ENCODE peak calls at places on chromosomes 16 and 17, in nine cellular contexts. One of them, this sample, is unnamed.
A peak's percentile ranks its signal among the peaks of the same experiment; 100 is the strongest.

GRCh38 chr17:5419959-5420653 is at the start of gene RPAIN:
- DNase-seq in colonic mucosa: peak; percentile 93
- DNase-seq in ovary: peak; percentile 85
- DNase-seq in lower leg skin: peak; percentile 97
- DNase-seq in gastrocnemius medialis: peak; percentile 87
- DNase-seq in transverse colon: peak; percentile 91
- DNase-seq in tibial nerve: peak; percentile 76
- DNase-seq in kidney epithelial cell: peak; percentile 61
- DNase-seq in AG04449: no peak
- DNase-seq in this sample: peak; percentile 87

GRCh38 chr17:45222273-45222993 is 748 bp downstream of the FMNL1 start:
- DNase-seq in AG04449: no peak
- DNase-seq in tibial nerve: no peak
- DNase-seq in transverse colon: no peak
- DNase-seq in ovary: no peak
- DNase-seq in kidney epithelial cell: no peak
- DNase-seq in lower leg skin: peak; percentile 89
- DNase-seq in gastrocnemius medialis: no peak
- DNase-seq in colonic mucosa: peak; percentile 24
- DNase-seq in this sample: no peak

GRCh38 chr17:56699186-56699895 is 105.8 kb downstream of the NOG start:
- DNase-seq in AG04449: peak; percentile 93
- DNase-seq in kidney epithelial cell: peak; percentile 99
- DNase-seq in ovary: no peak
- DNase-seq in gastrocnemius medialis: peak; percentile 38
- DNase-seq in transverse colon: peak; percentile 39
- DNase-seq in tibial nerve: no peak
- DNase-seq in colonic mucosa: peak; percentile 32
- DNase-seq in lower leg skin: peak; percentile 90
- DNase-seq in this sample: peak; percentile 80

GRCh38 chr17:65261682-65262636 is 124.8 kb downstream of the RGS9 start:
- DNase-seq in transverse colon: no peak
- DNase-seq in ovary: no peak
- DNase-seq in tibial nerve: no peak
- DNase-seq in kidney epithelial cell: no peak
- DNase-seq in colonic mucosa: no peak
- DNase-seq in lower leg skin: peak; percentile 4
- DNase-seq in gastrocnemius medialis: no peak
- DNase-seq in AG04449: no peak
- DNase-seq in this sample: peak; percentile 63

GRCh38 chr16:66510711-66511614 is 39.0 kb downstream of the TK2 start:
- DNase-seq in kidney epithelial cell: no peak
- DNase-seq in ovary: peak; percentile 73
- DNase-seq in lower leg skin: peak; percentile 87
- DNase-seq in gastrocnemius medialis: no peak
- DNase-seq in tibial nerve: no peak
- DNase-seq in colonic mucosa: no peak
- DNase-seq in transverse colon: no peak
- DNase-seq in AG04449: no peak
- DNase-seq in this sample: no peak

GRCh38 chr17:7432296-7432695 is 2.9 kb upstream of the TMEM102 start:
- DNase-seq in tibial nerve: no peak
- DNase-seq in gastrocnemius medialis: no peak
- DNase-seq in lower leg skin: no peak
- DNase-seq in colonic mucosa: no peak
- DNase-seq in kidney epithelial cell: no peak
- DNase-seq in ovary: no peak
- DNase-seq in transverse colon: no peak
- DNase-seq in AG04449: no peak
- DNase-seq in this sample: no peak

GRCh38 chr17:38350035-38350434 is 1.6 kb upstream of the SOCS7 start:
- DNase-seq in ovary: no peak
- DNase-seq in lower leg skin: no peak
- DNase-seq in transverse colon: no peak
- DNase-seq in AG04449: no peak
- DNase-seq in colonic mucosa: no peak
- DNase-seq in kidney epithelial cell: no peak
- DNase-seq in gastrocnemius medialis: no peak
- DNase-seq in tibial nerve: no peak
- DNase-seq in this sample: no peak

GRCh38 chr17:48615212-48615962 is at the start of gene HOXB8:
- DNase-seq in ovary: no peak
- DNase-seq in AG04449: no peak
- DNase-seq in transverse colon: no peak
- DNase-seq in kidney epithelial cell: no peak
- DNase-seq in colonic mucosa: no peak
- DNase-seq in tibial nerve: no peak
- DNase-seq in lower leg skin: no peak
- DNase-seq in gastrocnemius medialis: no peak
- DNase-seq in this sample: no peak

GRCh38 chr16:86520317-86521210 is 10.2 kb downstream of the FOXF1 start:
- DNase-seq in transverse colon: no peak
- DNase-seq in kidney epithelial cell: no peak
- DNase-seq in colonic mucosa: no peak
- DNase-seq in ovary: no peak
- DNase-seq in gastrocnemius medialis: no peak
- DNase-seq in AG04449: no peak
- DNase-seq in lower leg skin: no peak
- DNase-seq in tibial nerve: no peak
- DNase-seq in this sample: no peak

GRCh38 chr17:79632432-79632735 is 21.5 kb upstream of the RBFOX3 start:
- DNase-seq in ovary: no peak
- DNase-seq in lower leg skin: peak; percentile 48
- DNase-seq in AG04449: no peak
- DNase-seq in kidney epithelial cell: no peak
- DNase-seq in gastrocnemius medialis: no peak
- DNase-seq in tibial nerve: no peak
- DNase-seq in colonic mucosa: no peak
- DNase-seq in transverse colon: peak; percentile 1
- DNase-seq in this sample: no peak

GRCh38 chr17:40109471-40109824 is 9.1 kb upstream of the NR1D1 start:
- DNase-seq in lower leg skin: no peak
- DNase-seq in ovary: no peak
- DNase-seq in kidney epithelial cell: no peak
- DNase-seq in AG04449: no peak
- DNase-seq in transverse colon: no peak
- DNase-seq in colonic mucosa: no peak
- DNase-seq in gastrocnemius medialis: no peak
- DNase-seq in tibial nerve: no peak
- DNase-seq in this sample: no peak
- TF ChIP-seq CTCF in lower leg skin: no peak
- TF ChIP-seq CTCF in ovary: no peak
- TF ChIP-seq CTCF in kidney epithelial cell: peak; percentile 6
- TF ChIP-seq CTCF in AG04449: no peak
- TF ChIP-seq CTCF in transverse colon: no peak
- TF ChIP-seq CTCF in colonic mucosa: no peak
- TF ChIP-seq CTCF in gastrocnemius medialis: no peak
- TF ChIP-seq CTCF in tibial nerve: no peak
- TF ChIP-seq CTCF in this sample: peak; percentile 23

GRCh38 chr16:87963400-87963799 is 12.2 kb downstream of the BANP start:
- DNase-seq in tibial nerve: no peak
- DNase-seq in ovary: no peak
- DNase-seq in colonic mucosa: no peak
- DNase-seq in gastrocnemius medialis: no peak
- DNase-seq in AG04449: no peak
- DNase-seq in lower leg skin: no peak
- DNase-seq in transverse colon: no peak
- DNase-seq in kidney epithelial cell: peak; percentile 34
- DNase-seq in this sample: peak; percentile 91

GRCh38 chr16:87959391-87959968 is 8.2 kb downstream of the BANP start:
- DNase-seq in lower leg skin: no peak
- DNase-seq in tibial nerve: no peak
- DNase-seq in AG04449: no peak
- DNase-seq in transverse colon: no peak
- DNase-seq in colonic mucosa: no peak
- DNase-seq in gastrocnemius medialis: no peak
- DNase-seq in ovary: no peak
- DNase-seq in kidney epithelial cell: no peak
- DNase-seq in this sample: no peak

GRCh38 chr16:87964049-87964448 is 12.8 kb downstream of the BANP start:
- DNase-seq in colonic mucosa: no peak
- DNase-seq in tibial nerve: no peak
- DNase-seq in gastrocnemius medialis: no peak
- DNase-seq in transverse colon: no peak
- DNase-seq in ovary: no peak
- DNase-seq in AG04449: no peak
- DNase-seq in lower leg skin: no peak
- DNase-seq in kidney epithelial cell: no peak
- DNase-seq in this sample: no peak

GRCh38 chr16:87958632-87959031 is 7.4 kb downstream of the BANP start:
- DNase-seq in ovary: no peak
- DNase-seq in AG04449: no peak
- DNase-seq in gastrocnemius medialis: no peak
- DNase-seq in lower leg skin: no peak
- DNase-seq in transverse colon: no peak
- DNase-seq in tibial nerve: no peak
- DNase-seq in colonic mucosa: no peak
- DNase-seq in kidney epithelial cell: no peak
- DNase-seq in this sample: no peak

GRCh38 chr16:87960851-87961250 is 9.6 kb downstream of the BANP start:
- DNase-seq in lower leg skin: no peak
- DNase-seq in colonic mucosa: no peak
- DNase-seq in gastrocnemius medialis: no peak
- DNase-seq in transverse colon: no peak
- DNase-seq in kidney epithelial cell: no peak
- DNase-seq in ovary: no peak
- DNase-seq in tibial nerve: no peak
- DNase-seq in AG04449: no peak
- DNase-seq in this sample: no peak
- H3K4me3 ChIP-seq in lower leg skin: no peak overlapping the region
- H3K4me3 ChIP-seq in colonic mucosa: no peak overlapping the region
- H3K4me3 ChIP-seq in gastrocnemius medialis: no peak overlapping the region
- H3K4me3 ChIP-seq in transverse colon: no peak overlapping the region
- H3K4me3 ChIP-seq in kidney epithelial cell: no peak overlapping the region
- H3K4me3 ChIP-seq in ovary: no peak overlapping the region
- H3K4me3 ChIP-seq in tibial nerve: no peak overlapping the region
- H3K4me3 ChIP-seq in AG04449: no peak overlapping the region
- H3K4me3 ChIP-seq in this sample: no peak overlapping the region

DNA sequence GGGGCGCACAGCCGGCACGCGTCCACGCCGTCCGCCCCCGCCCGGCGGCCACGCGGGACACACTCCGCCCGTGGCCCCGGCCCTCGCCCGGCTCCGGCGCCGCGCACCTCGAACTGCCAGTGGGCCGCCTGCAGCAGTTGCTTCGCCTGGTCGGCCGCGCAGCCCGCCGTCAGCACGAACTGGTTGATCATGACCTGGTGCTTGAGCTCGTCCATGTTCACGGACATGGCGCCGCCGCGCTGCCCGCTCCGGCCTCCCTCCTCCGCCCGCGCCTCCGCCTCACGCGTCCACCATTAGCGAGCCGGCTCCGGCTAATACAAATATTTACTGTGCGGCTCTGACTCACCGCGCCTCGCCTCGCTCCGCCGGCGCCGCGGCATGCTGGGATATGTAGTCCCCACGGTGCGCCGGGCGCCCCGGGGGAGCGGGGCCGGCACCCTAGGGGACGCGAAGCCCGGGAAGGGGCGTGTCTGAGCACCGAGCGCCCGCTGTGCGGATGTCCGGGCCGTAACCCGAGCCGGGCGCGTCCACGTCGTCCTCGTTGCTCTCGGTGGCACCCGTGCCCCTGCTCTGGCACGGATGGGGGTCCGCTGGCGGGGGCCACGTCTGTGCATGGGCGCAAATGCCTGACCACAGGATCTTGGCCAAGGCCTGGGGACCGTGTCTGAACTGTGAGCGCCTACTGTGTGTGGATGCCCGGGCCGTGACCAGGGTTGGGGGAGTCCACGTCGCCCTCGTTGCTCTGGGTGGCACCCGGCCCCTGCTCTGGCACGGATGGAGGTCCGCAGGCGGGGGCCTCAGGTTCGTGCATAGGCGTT is at the start of gene UBALD1:
- DNase-seq in lower leg skin: peak; percentile 96
- DNase-seq in tibial nerve: peak; percentile 71
- DNase-seq in AG04449: no peak
- DNase-seq in gastrocnemius medialis: peak; percentile 87
- DNase-seq in ovary: peak; percentile 85
- DNase-seq in colonic mucosa: peak; percentile 89
- DNase-seq in transverse colon: peak; percentile 91
- DNase-seq in kidney epithelial cell: peak; percentile 49
- DNase-seq in this sample: peak; percentile 90
- TF ChIP-seq CTCF in lower leg skin: no peak
- TF ChIP-seq CTCF in tibial nerve: peak; percentile 37
- TF ChIP-seq CTCF in AG04449: no peak
- TF ChIP-seq CTCF in gastrocnemius medialis: no peak
- TF ChIP-seq CTCF in ovary: no peak
- TF ChIP-seq CTCF in colonic mucosa: no peak
- TF ChIP-seq CTCF in transverse colon: no peak
- TF ChIP-seq CTCF in kidney epithelial cell: no peak
- TF ChIP-seq CTCF in this sample: no peak

DNA sequence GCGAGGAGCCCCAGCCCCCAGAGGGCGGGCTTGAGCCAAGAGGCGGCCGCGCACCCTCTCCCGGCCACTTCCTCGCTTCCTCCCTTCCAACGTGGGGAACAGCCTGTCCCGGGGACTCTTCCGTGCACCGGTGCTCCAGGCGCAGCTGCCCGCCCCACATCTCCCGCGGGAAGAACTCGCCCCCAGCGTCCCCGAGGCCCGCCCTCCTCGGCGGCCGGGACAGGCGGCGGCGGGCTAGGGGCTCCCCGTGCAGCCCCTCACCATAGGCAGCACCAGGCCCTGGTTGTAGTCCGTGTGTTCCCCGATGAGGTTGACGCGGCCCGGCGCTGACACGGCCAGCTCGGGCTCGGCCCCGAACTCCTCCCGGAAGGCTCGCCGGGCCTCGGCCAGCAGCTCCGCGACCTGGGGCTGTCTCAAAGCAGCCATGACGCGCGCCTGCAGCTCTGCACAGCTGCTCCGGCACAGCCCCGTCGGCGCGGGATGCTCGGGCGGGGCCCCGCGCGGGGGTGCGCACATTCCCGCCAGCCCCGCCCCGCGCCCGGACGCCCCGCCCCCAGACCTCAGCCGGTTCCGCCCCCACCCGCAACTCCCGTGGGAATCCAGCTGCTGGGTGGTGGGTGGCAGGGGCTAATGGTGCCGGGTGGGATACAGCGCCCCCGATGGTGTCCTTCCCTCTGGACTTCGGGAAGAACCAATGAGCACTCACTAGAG is at the start of gene GALK1:
- DNase-seq in lower leg skin: peak; percentile 95
- DNase-seq in kidney epithelial cell: no peak
- DNase-seq in gastrocnemius medialis: peak; percentile 59
- DNase-seq in tibial nerve: peak; percentile 66
- DNase-seq in colonic mucosa: peak; percentile 83
- DNase-seq in AG04449: no peak
- DNase-seq in transverse colon: peak; percentile 82
- DNase-seq in ovary: peak; percentile 77
- DNase-seq in this sample: peak; percentile 67
- H3K4me3 ChIP-seq in lower leg skin: peak within 1 kb of the TSS; percentile 53
- H3K4me3 ChIP-seq in kidney epithelial cell: peak within 1 kb of the TSS; percentile 53
- H3K4me3 ChIP-seq in gastrocnemius medialis: peak within 1 kb of the TSS; percentile 70
- H3K4me3 ChIP-seq in tibial nerve: peak within 1 kb of the TSS; percentile 67
- H3K4me3 ChIP-seq in colonic mucosa: peak within 1 kb of the TSS; percentile 69
- H3K4me3 ChIP-seq in AG04449: peak within 1 kb of the TSS; percentile 66
- H3K4me3 ChIP-seq in transverse colon: peak within 1 kb of the TSS; percentile 52
- H3K4me3 ChIP-seq in ovary: peak within 1 kb of the TSS; percentile 61
- H3K4me3 ChIP-seq in this sample: peak within 1 kb of the TSS; percentile 62

DNA sequence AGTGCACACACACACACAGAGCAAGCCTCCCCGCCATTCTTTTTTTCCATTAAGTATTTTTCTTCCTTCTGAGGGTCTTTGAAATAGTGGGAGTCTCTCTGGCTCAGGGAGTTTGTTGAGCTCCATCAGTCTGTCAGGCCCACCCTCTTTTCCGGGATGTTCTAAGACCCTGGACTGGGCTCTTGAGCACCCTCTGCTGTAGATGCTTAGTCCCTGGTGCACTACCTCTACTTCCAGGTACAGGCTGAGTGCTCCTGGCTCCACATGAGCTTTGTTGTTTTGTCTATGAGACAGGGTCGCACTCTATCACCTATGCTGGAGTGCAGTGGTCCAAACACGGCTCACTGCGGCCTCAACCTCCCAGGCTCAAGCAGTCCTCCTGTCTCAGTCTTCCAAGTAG is 20.7 kb downstream of the LIMD2 start:
- DNase-seq in gastrocnemius medialis: no peak
- DNase-seq in transverse colon: no peak
- DNase-seq in lower leg skin: no peak
- DNase-seq in kidney epithelial cell: no peak
- DNase-seq in AG04449: no peak
- DNase-seq in ovary: no peak
- DNase-seq in tibial nerve: no peak
- DNase-seq in colonic mucosa: no peak
- DNase-seq in this sample: no peak
- TF ChIP-seq CTCF in gastrocnemius medialis: no peak
- TF ChIP-seq CTCF in transverse colon: no peak
- TF ChIP-seq CTCF in lower leg skin: no peak
- TF ChIP-seq CTCF in kidney epithelial cell: peak; percentile 10
- TF ChIP-seq CTCF in AG04449: no peak
- TF ChIP-seq CTCF in ovary: no peak
- TF ChIP-seq CTCF in tibial nerve: no peak
- TF ChIP-seq CTCF in colonic mucosa: no peak
- TF ChIP-seq CTCF in this sample: no peak